ENCODE peak calls at places on chromosomes 2 and 18, in five cellular contexts. One of them, this sample, is unnamed. For H3K4me1, the result is how much of the 10 kb centered on the place peaks cover.

GRCh38 chr2:178177066-178177679 is 17.1 kb upstream of the OSBPL6 start:
- DNase-seq in H9: no peak
- DNase-seq in uterus: no peak
- DNase-seq in hepatocyte: no peak
- DNase-seq in CD4-positive, CD25-positive, alpha-beta regulatory T cell: no peak
- DNase-seq in this sample: no peak

GRCh38 chr18:27298215-27298804 is 113.2 kb upstream of the CHST9 start:
- DNase-seq in CD4-positive, CD25-positive, alpha-beta regulatory T cell: no peak
- DNase-seq in uterus: no peak
- DNase-seq in H9: no peak
- DNase-seq in hepatocyte: peak
- DNase-seq in this sample: no peak

GRCh38 chr2:173984866-173985588 is 19.9 kb upstream of the SP3 start:
- DNase-seq in uterus: peak
- DNase-seq in hepatocyte: no peak
- DNase-seq in CD4-positive, CD25-positive, alpha-beta regulatory T cell: no peak
- DNase-seq in H9: no peak
- DNase-seq in this sample: no peak

GRCh38 chr2:157782057-157782845 is 93.9 kb downstream of the ACVR1 start:
- DNase-seq in H9: no peak
- DNase-seq in hepatocyte: no peak
- DNase-seq in CD4-positive, CD25-positive, alpha-beta regulatory T cell: no peak
- DNase-seq in uterus: no peak
- DNase-seq in this sample: no peak

GRCh38 chr2:157789933-157790511 is 86.1 kb downstream of the ACVR1 start:
- DNase-seq in CD4-positive, CD25-positive, alpha-beta regulatory T cell: no peak
- DNase-seq in uterus: peak
- DNase-seq in hepatocyte: no peak
- DNase-seq in H9: no peak
- DNase-seq in this sample: peak

GRCh38 chr2:216081487-216082387 is at the start of the genes PECR and TMEM169:
- DNase-seq in CD4-positive, CD25-positive, alpha-beta regulatory T cell: peak
- DNase-seq in hepatocyte: peak
- DNase-seq in H9: peak
- DNase-seq in uterus: peak
- DNase-seq in this sample: peak

GRCh38 chr2:238912228-238912915 is 64.5 kb downstream of the TWIST2 start:
- DNase-seq in CD4-positive, CD25-positive, alpha-beta regulatory T cell: no peak
- DNase-seq in H9: no peak
- DNase-seq in uterus: peak
- DNase-seq in hepatocyte: no peak
- DNase-seq in this sample: no peak

GRCh38 chr2:38959938-38960608 is 70.4 kb downstream of the ARHGEF33 start:
- DNase-seq in hepatocyte: peak
- DNase-seq in CD4-positive, CD25-positive, alpha-beta regulatory T cell: peak
- DNase-seq in H9: peak
- DNase-seq in uterus: peak
- DNase-seq in this sample: peak

GRCh38 chr2:223813329-223813728 is 24.1 kb downstream of the AP1S3 start:
- DNase-seq in CD4-positive, CD25-positive, alpha-beta regulatory T cell: no peak
- DNase-seq in H9: no peak
- DNase-seq in uterus: no peak
- DNase-seq in hepatocyte: no peak
- DNase-seq in this sample: no peak

GRCh38 chr18:21820035-21820810 is 79.6 kb downstream of the MIB1 start:
- DNase-seq in CD4-positive, CD25-positive, alpha-beta regulatory T cell: no peak
- DNase-seq in uterus: no peak
- DNase-seq in H9: no peak
- DNase-seq in hepatocyte: peak
- DNase-seq in this sample: no peak

GRCh38 chr2:65390134-65390533 is 42.3 kb downstream of the SPRED2 start:
- DNase-seq in uterus: peak
- DNase-seq in CD4-positive, CD25-positive, alpha-beta regulatory T cell: no peak
- DNase-seq in hepatocyte: no peak
- DNase-seq in H9: no peak
- DNase-seq in this sample: no peak

GRCh38 chr2:213036836-213037235 is 114.6 kb downstream of the IKZF2 start:
- DNase-seq in uterus: no peak
- DNase-seq in CD4-positive, CD25-positive, alpha-beta regulatory T cell: no peak
- DNase-seq in hepatocyte: no peak
- DNase-seq in H9: no peak
- DNase-seq in this sample: no peak

GRCh38 chr2:215684448-215685217 is 248.8 kb upstream of the FN1 start:
- DNase-seq in H9: no peak
- DNase-seq in CD4-positive, CD25-positive, alpha-beta regulatory T cell: no peak
- DNase-seq in uterus: no peak
- DNase-seq in hepatocyte: peak
- DNase-seq in this sample: no peak

GRCh38 chr2:152693033-152693432 is 24.2 kb downstream of the PRPF40A start:
- DNase-seq in H9: no peak
- DNase-seq in CD4-positive, CD25-positive, alpha-beta regulatory T cell: no peak
- DNase-seq in hepatocyte: no peak
- DNase-seq in uterus: no peak
- DNase-seq in this sample: no peak

GRCh38 chr2:230908595-230909191 is 16.3 kb downstream of the GPR55 start:
- DNase-seq in uterus: peak
- DNase-seq in hepatocyte: no peak
- DNase-seq in CD4-positive, CD25-positive, alpha-beta regulatory T cell: no peak
- DNase-seq in H9: peak
- DNase-seq in this sample: no peak

GRCh38 chr2:67096886-67097285 is 300.2 kb upstream of the ETAA1 start:
- DNase-seq in hepatocyte: no peak
- DNase-seq in uterus: no peak
- DNase-seq in CD4-positive, CD25-positive, alpha-beta regulatory T cell: no peak
- DNase-seq in H9: no peak
- DNase-seq in this sample: no peak

GRCh38 chr2:128911276-128911675 is 592.6 kb upstream of the HS6ST1 start:
- DNase-seq in CD4-positive, CD25-positive, alpha-beta regulatory T cell: no peak
- DNase-seq in H9: no peak
- DNase-seq in hepatocyte: no peak
- DNase-seq in uterus: no peak
- DNase-seq in this sample: no peak

GRCh38 chr2:208648368-208648767 is 241.8 kb downstream of the PTH2R start:
- DNase-seq in CD4-positive, CD25-positive, alpha-beta regulatory T cell: no peak
- DNase-seq in hepatocyte: no peak
- DNase-seq in H9: no peak
- DNase-seq in uterus: no peak
- DNase-seq in this sample: no peak

GRCh38 chr2:225534697-225535096 is 135.2 kb downstream of the NYAP2 start:
- DNase-seq in CD4-positive, CD25-positive, alpha-beta regulatory T cell: no peak
- DNase-seq in H9: no peak
- DNase-seq in hepatocyte: peak
- DNase-seq in uterus: no peak
- DNase-seq in this sample: no peak

GRCh38 chr2:44965684-44966083 is 24.2 kb downstream of the SIX3 start:
- DNase-seq in CD4-positive, CD25-positive, alpha-beta regulatory T cell: no peak
- DNase-seq in H9: no peak
- DNase-seq in hepatocyte: no peak
- DNase-seq in uterus: no peak
- DNase-seq in this sample: no peak

GRCh38 chr2:238765590-238765989 is 82.3 kb upstream of the TWIST2 start:
- DNase-seq in uterus: no peak
- DNase-seq in H9: no peak
- DNase-seq in CD4-positive, CD25-positive, alpha-beta regulatory T cell: no peak
- DNase-seq in hepatocyte: no peak
- DNase-seq in this sample: no peak

GRCh38 chr2:221533299-221533698 is 38.8 kb downstream of the EPHA4 start:
- DNase-seq in uterus: no peak
- DNase-seq in CD4-positive, CD25-positive, alpha-beta regulatory T cell: no peak
- DNase-seq in hepatocyte: no peak
- DNase-seq in H9: no peak
- DNase-seq in this sample: no peak

GRCh38 chr2:206920310-206920709 is 19.0 kb upstream of the CPO start:
- DNase-seq in hepatocyte: peak
- DNase-seq in CD4-positive, CD25-positive, alpha-beta regulatory T cell: no peak
- DNase-seq in H9: peak
- DNase-seq in uterus: no peak
- DNase-seq in this sample: no peak

GRCh38 chr2:26818972-26819371 is 29.0 kb upstream of the DPYSL5 start:
- DNase-seq in hepatocyte: no peak
- DNase-seq in uterus: no peak
- DNase-seq in H9: no peak
- DNase-seq in CD4-positive, CD25-positive, alpha-beta regulatory T cell: no peak
- DNase-seq in this sample: no peak

GRCh38 chr2:196249860-196250259 is 78.5 kb upstream of the STK17B start:
- DNase-seq in CD4-positive, CD25-positive, alpha-beta regulatory T cell: no peak
- DNase-seq in hepatocyte: peak
- DNase-seq in uterus: no peak
- DNase-seq in H9: no peak
- DNase-seq in this sample: no peak

GRCh38 chr2:23445450-23445868 is 60.5 kb downstream of the KLHL29 start:
- DNase-seq in uterus: no peak
- DNase-seq in H9: no peak
- DNase-seq in CD4-positive, CD25-positive, alpha-beta regulatory T cell: no peak
- DNase-seq in hepatocyte: no peak
- DNase-seq in this sample: no peak

GRCh38 chr2:151973901-151974199 is 125.0 kb downstream of the CACNB4 start:
- DNase-seq in CD4-positive, CD25-positive, alpha-beta regulatory T cell: no peak
- DNase-seq in H9: peak
- DNase-seq in uterus: peak
- DNase-seq in hepatocyte: peak
- DNase-seq in this sample: no peak

GRCh38 chr2:26801342-26801741 is 15.5 kb downstream of the CENPA start:
- DNase-seq in CD4-positive, CD25-positive, alpha-beta regulatory T cell: no peak
- DNase-seq in H9: no peak
- DNase-seq in uterus: no peak
- DNase-seq in hepatocyte: no peak
- DNase-seq in this sample: no peak

GRCh38 chr2:230687498-230687897 is 25.1 kb upstream of the CAB39 start:
- DNase-seq in uterus: no peak
- DNase-seq in CD4-positive, CD25-positive, alpha-beta regulatory T cell: no peak
- DNase-seq in H9: no peak
- DNase-seq in hepatocyte: peak
- DNase-seq in this sample: no peak

GRCh38 chr2:37664190-37664751 is 7.2 kb downstream of the CDC42EP3 start:
- DNase-seq in hepatocyte: no peak
- DNase-seq in CD4-positive, CD25-positive, alpha-beta regulatory T cell: no peak
- DNase-seq in H9: no peak
- DNase-seq in uterus: no peak
- DNase-seq in this sample: no peak
- H3K4me1 ChIP-seq in hepatocyte: under half
- H3K4me1 ChIP-seq in CD4-positive, CD25-positive, alpha-beta regulatory T cell: half or more
- H3K4me1 ChIP-seq in H9: under half
- H3K4me1 ChIP-seq in uterus: under half
- H3K4me1 ChIP-seq in this sample: half or more

DNA sequence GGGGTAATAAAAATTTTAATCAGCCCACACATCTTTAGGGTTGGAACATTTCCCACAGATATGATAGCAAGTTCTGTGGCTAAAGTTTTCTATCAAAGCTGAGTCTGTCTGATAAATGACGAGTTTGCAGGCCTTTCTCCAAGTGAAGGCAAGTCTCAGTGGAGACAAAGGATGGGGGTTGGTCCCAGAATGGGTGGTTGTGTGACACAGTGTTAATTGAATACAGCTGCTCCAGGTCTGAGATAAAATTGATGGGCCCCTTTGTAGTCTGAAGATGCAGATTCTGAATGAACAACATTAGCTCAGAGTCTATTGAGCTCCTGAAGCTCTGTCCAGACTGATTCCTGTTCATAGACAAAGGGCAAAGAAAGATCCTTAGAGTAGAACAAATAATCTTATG is 296.8 kb upstream of the CYRIA start:
- DNase-seq in CD4-positive, CD25-positive, alpha-beta regulatory T cell: no peak
- DNase-seq in hepatocyte: no peak
- DNase-seq in uterus: no peak
- DNase-seq in H9: no peak
- DNase-seq in this sample: no peak
- H3K4me1 ChIP-seq in CD4-positive, CD25-positive, alpha-beta regulatory T cell: under half
- H3K4me1 ChIP-seq in hepatocyte: under half
- H3K4me1 ChIP-seq in uterus: under half
- H3K4me1 ChIP-seq in H9: under half
- H3K4me1 ChIP-seq in this sample: under half

GRCh38 chr18:24016643-24017042 is 2.1 kb downstream of the TTC39C start:
- DNase-seq in hepatocyte: no peak
- DNase-seq in uterus: no peak
- DNase-seq in CD4-positive, CD25-positive, alpha-beta regulatory T cell: no peak
- DNase-seq in H9: no peak
- DNase-seq in this sample: no peak

GRCh38 chr18:24015897-24016631 is 1.5 kb downstream of the TTC39C start:
- DNase-seq in CD4-positive, CD25-positive, alpha-beta regulatory T cell: no peak
- DNase-seq in hepatocyte: no peak
- DNase-seq in uterus: no peak
- DNase-seq in H9: no peak
- DNase-seq in this sample: no peak

GRCh38 chr18:24014062-24014985 is at the start of gene TTC39C:
- DNase-seq in CD4-positive, CD25-positive, alpha-beta regulatory T cell: peak
- DNase-seq in uterus: peak
- DNase-seq in hepatocyte: peak
- DNase-seq in H9: peak
- DNase-seq in this sample: peak

GRCh38 chr18:24013061-24013460 is 1.5 kb upstream of the TTC39C start:
- DNase-seq in hepatocyte: no peak
- DNase-seq in H9: no peak
- DNase-seq in uterus: no peak
- DNase-seq in CD4-positive, CD25-positive, alpha-beta regulatory T cell: no peak
- DNase-seq in this sample: no peak

GRCh38 chr18:24014986-24015896 is 687 bp downstream of the TTC39C start:
- DNase-seq in uterus: peak
- DNase-seq in CD4-positive, CD25-positive, alpha-beta regulatory T cell: peak
- DNase-seq in hepatocyte: peak
- DNase-seq in H9: peak
- DNase-seq in this sample: peak
- H3K4me1 ChIP-seq in uterus: under half
- H3K4me1 ChIP-seq in CD4-positive, CD25-positive, alpha-beta regulatory T cell: half or more
- H3K4me1 ChIP-seq in hepatocyte: under half
- H3K4me1 ChIP-seq in H9: under half
- H3K4me1 ChIP-seq in this sample: half or more

GRCh38 chr18:13313006-13313661 is 94.6 kb downstream of the LDLRAD4 start:
- DNase-seq in hepatocyte: no peak
- DNase-seq in H9: no peak
- DNase-seq in CD4-positive, CD25-positive, alpha-beta regulatory T cell: no peak
- DNase-seq in uterus: no peak
- DNase-seq in this sample: no peak
- H3K4me1 ChIP-seq in hepatocyte: under half
- H3K4me1 ChIP-seq in H9: under half
- H3K4me1 ChIP-seq in CD4-positive, CD25-positive, alpha-beta regulatory T cell: under half
- H3K4me1 ChIP-seq in uterus: under half
- H3K4me1 ChIP-seq in this sample: under half

This sample was measured in lower lobe of right lung.